ENCODE peak calls at places on chromosomes 16 and 17, in four cellular contexts. One of them, this sample, is unnamed.

GRCh38 chr17:47850373-47850691 is 631 bp downstream of the SP6 start:
- DNase-seq in A549: no peak
- DNase-seq in H1: no peak
- DNase-seq in HepG2: no peak
- DNase-seq in this sample: no peak

GRCh38 chr17:6713130-6713917 is at the start of gene SLC13A5:
- DNase-seq in A549: peak; percentile 80
- DNase-seq in H1: peak; percentile 84
- DNase-seq in HepG2: peak; percentile 87
- DNase-seq in this sample: peak; percentile 59

GRCh38 chr17:1484060-1484535 is 8.4 kb downstream of the MYO1C start:
- DNase-seq in A549: no peak
- DNase-seq in H1: no peak
- DNase-seq in HepG2: no peak
- DNase-seq in this sample: no peak

GRCh38 chr17:67528751-67529436 is 151.8 kb downstream of the PITPNC1 start:
- DNase-seq in A549: peak; percentile 67
- DNase-seq in H1: peak; percentile 67
- DNase-seq in HepG2: peak; percentile 92
- DNase-seq in this sample: no peak

GRCh38 chr16:65075877-65076276 is 46.0 kb downstream of the CDH11 start:
- DNase-seq in A549: no peak
- DNase-seq in H1: no peak
- DNase-seq in HepG2: no peak
- DNase-seq in this sample: no peak

GRCh38 chr16:16073884-16074781 is 124.7 kb downstream of the ABCC1 start:
- DNase-seq in A549: peak; percentile 75
- DNase-seq in H1: peak; percentile 56
- DNase-seq in HepG2: peak; percentile 58
- DNase-seq in this sample: no peak

GRCh38 chr17:65536573-65537342 is 24.7 kb downstream of the AXIN2 start:
- DNase-seq in A549: no peak
- DNase-seq in H1: no peak
- DNase-seq in HepG2: no peak
- DNase-seq in this sample: no peak

GRCh38 chr16:89289428-89290395 is 72.2 kb downstream of the ZNF778 start:
- DNase-seq in A549: peak; percentile 73
- DNase-seq in H1: peak; percentile 92
- DNase-seq in HepG2: peak; percentile 73
- DNase-seq in this sample: peak; percentile 93

GRCh38 chr16:63005356-63005755 is 969.1 kb upstream of the CDH8 start:
- DNase-seq in A549: no peak
- DNase-seq in H1: no peak
- DNase-seq in HepG2: no peak
- DNase-seq in this sample: no peak

GRCh38 chr16:56608043-56608875 is at the start of gene MT2A:
- DNase-seq in A549: peak; percentile 97
- DNase-seq in H1: peak; percentile 74
- DNase-seq in HepG2: peak; percentile 94
- DNase-seq in this sample: peak; percentile 95

GRCh38 chr17:82238562-82239201 is 9.8 kb downstream of the SLC16A3 start:
- DNase-seq in A549: peak; percentile 75
- DNase-seq in H1: no peak
- DNase-seq in HepG2: no peak
- DNase-seq in this sample: peak; percentile 85

GRCh38 chr17:77842906-77843249 is 115.6 kb upstream of the TNRC6C start:
- DNase-seq in A549: no peak
- DNase-seq in H1: no peak
- DNase-seq in HepG2: no peak
- DNase-seq in this sample: no peak

GRCh38 chr17:77841742-77842141 is 116.8 kb upstream of the TNRC6C start:
- DNase-seq in A549: no peak
- DNase-seq in H1: no peak
- DNase-seq in HepG2: no peak
- DNase-seq in this sample: no peak

GRCh38 chr17:77840576-77841160 is 117.8 kb upstream of the TNRC6C start:
- DNase-seq in A549: no peak
- DNase-seq in H1: no peak
- DNase-seq in HepG2: no peak
- DNase-seq in this sample: no peak

GRCh38 chr17:77843878-77844260 is 114.6 kb upstream of the TNRC6C start:
- DNase-seq in A549: no peak
- DNase-seq in H1: no peak
- DNase-seq in HepG2: no peak
- DNase-seq in this sample: no peak

DNA sequence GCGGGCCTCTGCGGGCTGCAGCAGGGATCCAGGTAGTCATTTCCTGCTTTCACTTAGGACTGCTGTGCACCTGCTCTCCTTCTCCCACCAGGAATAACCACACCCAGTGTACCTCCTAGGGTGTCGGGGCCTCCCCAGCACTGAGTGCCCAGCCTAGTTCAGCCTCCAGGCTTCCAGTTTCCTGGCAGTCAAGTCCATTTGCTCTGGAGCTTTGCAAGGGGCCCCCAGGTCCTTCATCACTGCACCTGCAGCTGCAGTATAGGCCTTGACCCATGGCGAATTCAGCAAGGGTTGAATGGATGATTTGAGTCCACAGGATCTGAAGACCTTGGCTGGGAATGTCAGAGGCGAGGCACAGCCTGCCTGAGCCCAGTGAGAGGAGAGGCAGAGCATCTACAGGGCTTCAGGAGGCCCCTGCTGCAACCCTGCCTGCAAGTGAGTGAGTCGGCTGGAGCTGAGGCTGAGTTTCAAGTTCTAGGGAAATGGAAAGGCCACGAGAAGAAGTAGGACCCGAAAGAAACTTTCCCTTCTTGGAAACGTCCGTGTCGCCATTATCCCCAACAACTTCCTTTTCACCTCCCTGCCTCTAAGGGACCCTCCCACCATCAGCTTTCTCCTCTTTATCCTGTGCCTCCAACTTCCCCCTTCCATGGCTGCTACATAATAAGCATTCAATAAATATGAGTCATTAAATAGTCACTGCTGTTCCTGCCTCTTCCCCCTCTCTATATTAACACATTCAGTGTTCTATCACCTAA is 116.2 kb upstream of the TNRC6C start:
- DNase-seq in A549: no peak
- DNase-seq in H1: no peak
- DNase-seq in HepG2: no peak
- DNase-seq in this sample: no peak
- TF ChIP-seq PHF8 in A549: no peak
- TF ChIP-seq PHF8 in H1: no peak
- TF ChIP-seq PHF8 in HepG2: no peak
- TF ChIP-seq PHF8 in this sample: no peak

GRCh38 chr16:68553186-68553585 is 14.1 kb downstream of the ZFP90 start:
- DNase-seq in A549: no peak
- DNase-seq in H1: no peak
- DNase-seq in HepG2: no peak
- DNase-seq in this sample: no peak

GRCh38 chr16:68548947-68549346 is 9.9 kb downstream of the ZFP90 start:
- DNase-seq in A549: no peak
- DNase-seq in H1: no peak
- DNase-seq in HepG2: no peak
- DNase-seq in this sample: no peak
- TF ChIP-seq PHF8 in A549: no peak
- TF ChIP-seq PHF8 in H1: no peak
- TF ChIP-seq PHF8 in HepG2: no peak
- TF ChIP-seq PHF8 in this sample: no peak

GRCh38 chr16:48524348-48525200 is 85.4 kb downstream of the N4BP1 start:
- DNase-seq in A549: no peak
- DNase-seq in H1: no peak
- DNase-seq in HepG2: peak; percentile 56
- DNase-seq in this sample: no peak

GRCh38 chr16:48523415-48524204 is 86.4 kb downstream of the N4BP1 start:
- DNase-seq in A549: no peak
- DNase-seq in H1: no peak
- DNase-seq in HepG2: no peak
- DNase-seq in this sample: no peak

GRCh38 chr16:48526958-48527331 is 83.0 kb downstream of the N4BP1 start:
- DNase-seq in A549: no peak
- DNase-seq in H1: no peak
- DNase-seq in HepG2: no peak
- DNase-seq in this sample: no peak

GRCh38 chr16:48526058-48526957 is 83.7 kb downstream of the N4BP1 start:
- DNase-seq in A549: peak; percentile 69
- DNase-seq in H1: no peak
- DNase-seq in HepG2: peak; percentile 85
- DNase-seq in this sample: no peak

DNA sequence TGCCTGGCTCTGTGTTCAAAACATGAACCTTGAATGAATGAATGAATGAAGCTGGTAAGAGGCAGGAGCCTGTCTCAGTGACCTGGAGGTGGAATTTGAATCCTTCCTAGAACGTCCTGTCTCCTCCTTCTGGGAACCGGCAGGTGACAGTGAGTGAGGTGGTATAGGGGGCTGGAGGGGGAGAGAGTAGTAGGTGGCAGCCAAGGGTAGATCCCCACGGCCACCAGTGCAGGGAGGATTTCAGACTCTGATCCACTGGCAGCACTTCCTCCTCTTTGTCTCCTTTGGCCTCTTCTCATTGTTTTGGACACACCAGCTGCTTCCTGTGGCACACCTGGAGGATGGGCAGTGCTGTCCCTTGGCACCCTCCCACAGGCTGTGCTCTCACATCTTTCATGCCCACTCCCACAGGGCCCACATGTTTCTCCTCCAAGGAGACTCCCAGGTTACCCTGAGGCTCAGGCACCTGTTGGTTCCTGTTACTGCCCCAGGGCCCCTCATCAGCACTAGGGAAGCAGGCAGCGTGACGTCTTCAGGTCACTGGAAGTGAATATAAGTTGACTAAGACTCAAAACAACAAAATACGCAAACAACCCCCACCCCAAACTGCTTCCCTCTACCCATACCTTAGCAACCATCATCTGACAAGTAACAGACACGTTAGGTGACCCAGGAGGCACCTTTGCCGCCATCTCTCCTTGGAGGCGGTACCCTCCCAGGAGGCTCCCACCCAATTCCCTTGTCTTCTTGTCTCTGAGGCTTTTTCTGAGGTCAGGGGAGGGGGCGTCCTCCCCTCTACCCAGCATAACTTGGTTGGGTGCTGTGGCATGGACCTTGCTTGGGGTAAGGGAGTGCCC is 84.6 kb downstream of the N4BP1 start:
- DNase-seq in A549: no peak
- DNase-seq in H1: no peak
- DNase-seq in HepG2: no peak
- DNase-seq in this sample: no peak
- TF ChIP-seq PHF8 in A549: no peak
- TF ChIP-seq PHF8 in H1: no peak
- TF ChIP-seq PHF8 in HepG2: no peak
- TF ChIP-seq PHF8 in this sample: no peak

DNA sequence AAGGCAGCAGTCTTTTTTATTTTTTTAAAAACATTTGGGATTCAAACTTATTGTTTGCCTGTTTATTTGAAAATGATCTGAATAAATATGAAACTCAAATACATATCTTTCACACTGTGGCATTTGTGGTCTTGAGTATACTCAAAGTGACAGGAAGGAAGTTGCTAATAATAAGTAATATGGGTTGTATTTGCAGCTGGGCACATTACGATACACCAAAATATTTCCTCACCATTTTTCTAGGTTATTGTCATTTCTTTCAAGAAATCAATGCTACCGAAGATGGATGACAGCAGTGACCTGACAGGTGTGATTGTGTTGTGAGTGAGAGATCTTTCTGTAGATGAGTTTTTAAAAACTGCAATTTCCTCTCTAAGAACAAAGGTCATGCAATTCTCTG is 665.7 kb downstream of the CDH8 start:
- DNase-seq in A549: no peak
- DNase-seq in H1: no peak
- DNase-seq in HepG2: no peak
- DNase-seq in this sample: no peak
- TF ChIP-seq PHF8 in A549: no peak
- TF ChIP-seq PHF8 in H1: no peak
- TF ChIP-seq PHF8 in HepG2: no peak
- TF ChIP-seq PHF8 in this sample: no peak

DNA sequence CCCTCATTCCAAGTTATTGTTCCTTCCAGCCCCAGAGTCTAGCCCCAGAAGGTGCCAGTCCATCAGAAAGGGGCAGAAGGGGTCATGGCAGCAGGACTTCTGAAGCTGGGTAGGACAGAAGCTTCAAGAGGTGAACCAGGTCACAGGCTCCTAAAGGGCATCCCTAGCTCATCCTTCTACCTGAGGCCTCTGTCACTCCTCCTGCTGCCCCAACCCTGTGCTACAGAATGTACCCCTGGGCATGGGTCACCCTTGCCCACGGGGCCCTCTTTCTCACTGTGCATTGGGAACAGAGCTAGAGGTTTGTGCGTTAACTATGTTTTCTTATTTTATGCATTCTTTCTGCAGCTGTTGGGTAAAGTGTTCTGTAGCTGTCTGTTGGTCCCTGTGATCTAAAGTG is 46.5 kb downstream of the DNAH17 start:
- DNase-seq in A549: no peak
- DNase-seq in H1: no peak
- DNase-seq in HepG2: no peak
- DNase-seq in this sample: no peak
- TF ChIP-seq PHF8 in A549: no peak
- TF ChIP-seq PHF8 in H1: no peak
- TF ChIP-seq PHF8 in HepG2: no peak
- TF ChIP-seq PHF8 in this sample: no peak

GRCh38 chr17:27550974-27551505 is 79.9 kb upstream of the LGALS9 start:
- DNase-seq in A549: no peak
- DNase-seq in H1: no peak
- DNase-seq in HepG2: no peak
- DNase-seq in this sample: no peak
- TF ChIP-seq PHF8 in A549: no peak
- TF ChIP-seq PHF8 in H1: no peak
- TF ChIP-seq PHF8 in HepG2: no peak
- TF ChIP-seq PHF8 in this sample: no peak

DNA sequence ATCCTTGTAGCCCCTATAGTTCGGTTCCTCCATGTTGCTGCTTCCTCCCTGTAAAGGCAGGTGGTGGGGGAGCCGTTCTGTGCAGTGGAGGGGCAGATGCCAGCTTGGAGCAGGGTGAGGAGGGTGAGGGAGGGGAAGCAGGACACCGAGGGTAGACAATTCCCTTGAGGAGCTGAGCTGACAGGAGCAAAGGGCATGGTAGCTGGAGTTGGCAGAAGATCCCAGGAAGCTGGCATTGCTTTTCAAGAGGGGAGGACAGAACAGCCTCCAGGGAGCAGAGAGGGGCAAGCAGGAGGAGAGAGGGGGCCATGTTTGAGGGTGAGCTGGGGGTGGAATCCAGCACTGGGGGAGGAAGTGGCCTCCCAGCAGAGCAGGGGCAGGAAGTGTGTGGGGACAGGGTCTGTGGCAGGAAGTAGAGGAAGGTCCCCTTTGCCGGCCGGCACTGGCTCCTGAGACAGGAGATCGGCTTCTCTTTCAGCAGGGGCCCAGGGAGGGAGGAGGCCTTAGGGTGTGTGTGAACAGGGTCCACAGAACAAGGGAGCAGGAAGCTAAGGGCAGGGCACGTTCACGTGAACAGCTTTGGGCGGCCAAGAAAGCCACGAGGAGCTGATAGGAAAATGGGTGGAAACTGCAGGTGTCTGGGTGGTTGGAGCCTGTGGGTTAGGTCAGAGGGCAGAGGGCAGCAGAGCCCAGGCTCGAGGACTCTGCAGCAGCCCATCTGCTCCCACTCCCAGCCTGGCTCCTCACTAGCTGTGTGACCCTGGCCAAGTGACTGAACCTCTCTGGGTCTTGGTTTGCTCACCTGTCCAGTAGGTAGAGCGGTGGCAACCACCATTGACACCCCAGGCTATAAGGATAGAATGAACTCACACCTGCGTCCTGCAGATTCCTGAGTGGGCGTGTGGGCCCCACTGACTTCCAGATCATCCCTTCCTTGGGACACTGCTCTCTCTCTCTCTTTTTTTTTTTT is 17.5 kb upstream of the SPNS2 start:
- DNase-seq in A549: no peak
- DNase-seq in H1: no peak
- DNase-seq in HepG2: no peak
- DNase-seq in this sample: no peak
- TF ChIP-seq PHF8 in A549: no peak
- TF ChIP-seq PHF8 in H1: no peak
- TF ChIP-seq PHF8 in HepG2: no peak
- TF ChIP-seq PHF8 in this sample: no peak